ENCODE peak calls at places on chromosomes 1 and 21, in eight cellular contexts. N, K, O, P, E, U, M and V are unnamed samples.

GRCh38 chr1:150730130-150730721 is 9.5 kb upstream of the HORMAD1 start:
- DNase-seq in N (no peak), K (no peak), O (no peak), P (no peak), E (no peak), U (no peak), M (no peak), V (no peak)

GRCh38 chr1:5164155-5164554 is 509.7 kb downstream of the AJAP1 start:
- DNase-seq in N (no peak), K (no peak), O (no peak), P (no peak), E (no peak), U (no peak), M (no peak), V (no peak)

GRCh38 chr1:221777434-221778072 is 35.7 kb upstream of the DUSP10 start:
- DNase-seq in N (no peak), K (no peak), O (no peak), P (no peak), E (no peak), U (no peak), M (peak; percentile 8), V (no peak)

GRCh38 chr1:90834354-90835171 is 117.5 kb upstream of the BARHL2 start:
- DNase-seq in N (no peak), K (no peak), O (no peak), P (peak; percentile 45), E (no peak), U (no peak), M (no peak), V (no peak)

GRCh38 chr1:230044729-230045128 is 22.3 kb upstream of the GALNT2 start:
- DNase-seq in N (no peak), K (no peak), O (no peak), P (no peak), E (no peak), U (no peak), M (no peak), V (no peak)

GRCh38 chr1:175197536-175197935 is 5.0 kb upstream of the KIAA0040 start:
- DNase-seq in N (peak; percentile 77), K (no peak), O (peak; percentile 89), P (no peak), E (peak; percentile 87), U (no peak), M (no peak), V (peak; percentile 59)

GRCh38 chr21:17454315-17455027 is 58.4 kb upstream of the CXADR start:
- DNase-seq in N (peak; percentile 64), K (peak; percentile 80), O (peak; percentile 70), P (peak; percentile 93), E (peak; percentile 49), U (no peak), M (peak; percentile 1), V (no peak)

GRCh38 chr1:222792744-222793143 is 22.1 kb upstream of the DISP1 start:
- DNase-seq in N (peak; percentile 63), K (no peak), O (peak; percentile 64), P (no peak), E (peak; percentile 59), U (no peak), M (no peak), V (no peak)

GRCh38 chr1:82944192-82944591 is 1054.7 kb downstream of the TTLL7 start:
- DNase-seq in N (no peak), K (no peak), O (no peak), P (no peak), E (no peak), U (no peak), M (no peak), V (no peak)

GRCh38 chr1:245742891-245743290 is 588.1 kb downstream of the KIF26B start:
- DNase-seq in N (no peak), K (no peak), O (no peak), P (peak; percentile 10), E (no peak), U (no peak), M (no peak), V (no peak)

GRCh38 chr1:160255761-160256300 is 6.5 kb downstream of the DCAF8 start:
- DNase-seq in N (no peak), K (no peak), O (no peak), P (no peak), E (no peak), U (no peak), M (no peak), V (no peak)

GRCh38 chr1:184408580-184408979 is 21.8 kb downstream of the C1orf21 start:
- DNase-seq in N (no peak), K (no peak), O (no peak), P (peak; percentile 45), E (no peak), U (no peak), M (no peak), V (no peak)

GRCh38 chr1:205570796-205571537 is 60.8 kb downstream of the ELK4 start:
- DNase-seq in N (no peak), K (no peak), O (no peak), P (no peak), E (peak; percentile 34), U (no peak), M (no peak), V (no peak)

GRCh38 chr1:38486115-38486514 is 373.5 kb downstream of the RRAGC start:
- DNase-seq in N (no peak), K (no peak), O (no peak), P (no peak), E (no peak), U (no peak), M (no peak), V (no peak)

GRCh38 chr1:4652631-4653327 is 1.6 kb upstream of the AJAP1 start:
- DNase-seq in N (peak; percentile 48), K (peak; percentile 67), O (peak; percentile 71), P (peak; percentile 22), E (peak; percentile 53), U (no peak), M (peak; percentile 57), V (no peak)

GRCh38 chr1:79497193-79497773 is 490.8 kb upstream of the ADGRL4 start:
- DNase-seq in N (peak; percentile 55), K (no peak), O (peak; percentile 65), P (peak; percentile 41), E (peak; percentile 47), U (no peak), M (no peak), V (peak; percentile 2)